ENCODE peak calls at places on chromosomes 12 and 14, in five cellular contexts. O is Peyer's patch, T is adrenal gland, Y is A549, U is IMR-90. N is an unnamed sample.

GRCh38 chr14:59728294-59728693 is 142.3 kb downstream of the RTN1 start:
- DNase-seq in U (no peak), Y (no peak), O (no peak), T (no peak), N (no peak)

GRCh38 chr12:81252228-81252627 is 174.3 kb downstream of the ACSS3 start:
- DNase-seq in T (no peak), U (no peak), Y (no peak), O (no peak), N (no peak)

GRCh38 chr14:73143617-73144016 is 7.3 kb downstream of the PSEN1 start:
- DNase-seq in O (no peak), Y (no peak), U (no peak), T (no peak), N (no peak)

GRCh38 chr12:51472984-51473383 is 48.4 kb downstream of the SLC4A8 start:
- DNase-seq in T (no peak), Y (no peak), U (no peak), O (no peak), N (no peak)

GRCh38 chr12:105336411-105336810 is 5.9 kb downstream of the C12orf75 start:
- DNase-seq in O (no peak), Y (no peak), U (peak; percentile 26), T (no peak), N (no peak)

GRCh38 chr12:77202457-77203060 is 137.2 kb upstream of the E2F7 start:
- DNase-seq in T (no peak), U (no peak), Y (no peak), O (no peak), N (no peak)

GRCh38 chr14:36657409-36658090 is 4.1 kb upstream of the PAX9 start:
- DNase-seq in O (peak; percentile 49), Y (no peak), T (no peak), U (no peak), N (no peak)

GRCh38 chr14:97456958-97457357 is 659.8 kb downstream of the VRK1 start:
- DNase-seq in Y (no peak), U (no peak), T (no peak), O (no peak), N (no peak)

GRCh38 chr12:51812871-51813270 is 35.6 kb downstream of the FIGNL2 start:
- DNase-seq in Y (no peak), T (no peak), U (no peak), O (no peak), N (no peak)

GRCh38 chr12:104549820-104550480 is 93.2 kb downstream of the CHST11 start:
- DNase-seq in U (peak; percentile 29), O (no peak), T (no peak), Y (peak; percentile 15), N (no peak)

GRCh38 chr14:67426161-67426560 is 14.2 kb upstream of the PLEK2 start:
- DNase-seq in T (no peak), U (no peak), O (peak; percentile 24), Y (no peak), N (no peak)

GRCh38 chr12:56476972-56477432 is 8.6 kb downstream of the SPRYD4 start:
- DNase-seq in U (no peak), T (no peak), O (no peak), Y (no peak), N (no peak)

GRCh38 chr12:17992002-17992656 is 97.9 kb downstream of the RERGL start:
- DNase-seq in Y (peak; percentile 3), U (peak; percentile 7), O (no peak), T (peak; percentile 30), N (no peak)

GRCh38 chr12:75878382-75878720 is 153.2 kb downstream of the PHLDA1 start:
- DNase-seq in U (peak; percentile 93), Y (no peak), T (peak; percentile 44), O (no peak), N (no peak)

GRCh38 chr12:12159988-12160387 is 89.2 kb downstream of the BCL2L14 start:
- DNase-seq in T (no peak), O (no peak), U (peak; percentile 53), Y (no peak), N (no peak)

GRCh38 chr12:113940357-113940756 is 25.8 kb downstream of the RBM19 start:
- DNase-seq in U (no peak), O (no peak), Y (no peak), T (no peak), N (no peak)

GRCh38 chr12:7374423-7375144 is 69.4 kb downstream of the CD163L1 start:
- DNase-seq in U (peak; percentile 6), T (peak; percentile 48), Y (peak; percentile 56), O (no peak), N (peak; percentile 42)

GRCh38 chr14:90715993-90716392 is 100.2 kb downstream of the TTC7B start:
- DNase-seq in U (no peak), O (no peak), T (no peak), Y (no peak), N (no peak)

GRCh38 chr12:69837191-69838085 is 12.4 kb downstream of the MYRFL start:
- DNase-seq in U (no peak), O (no peak), T (no peak), Y (no peak), N (no peak)

GRCh38 chr14:51846631-51847488 is 13.6 kb upstream of the GNG2 start:
- DNase-seq in O (no peak), T (peak; percentile 71), U (peak; percentile 53), Y (no peak), N (peak; percentile 67)

GRCh38 chr14:51847489-51847796 is 13.0 kb upstream of the GNG2 start:
- DNase-seq in U (no peak), T (no peak), Y (no peak), O (no peak), N (no peak)

GRCh38 chr14:51848120-51848519 is 12.3 kb upstream of the GNG2 start:
- DNase-seq in U (no peak), O (no peak), T (no peak), Y (no peak), N (no peak)

GRCh38 chr14:51844482-51844881 is 15.9 kb upstream of the GNG2 start:
- DNase-seq in U (no peak), O (no peak), Y (no peak), T (no peak), N (no peak)

DNA sequence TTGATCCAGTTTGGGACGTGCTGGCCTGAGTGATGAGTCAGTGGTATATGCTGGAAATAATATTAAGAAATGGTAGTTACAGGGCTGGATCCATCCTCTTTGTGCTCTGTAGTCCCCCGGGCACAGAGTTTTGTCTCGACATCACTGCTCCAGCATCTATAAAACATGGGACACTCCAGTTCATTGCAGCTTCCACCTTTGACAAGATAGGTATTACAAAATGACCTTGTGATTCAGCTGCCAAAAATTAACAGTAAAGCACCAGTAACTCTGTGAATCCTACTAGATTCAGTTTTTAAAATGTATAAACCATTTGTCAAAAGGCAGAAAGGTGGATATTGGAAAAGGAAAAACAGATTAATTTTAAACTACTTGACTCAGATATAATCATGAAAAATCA is 14.6 kb upstream of the GNG2 start:
- DNase-seq in Y (no peak), T (no peak), O (no peak), U (no peak), N (no peak)
- TF ChIP-seq POLR2A in Y (no peak), T (no peak), O (no peak), U (no peak), N (no peak)

GRCh38 chr12:24964342-24964741 is 15.4 kb upstream of the BCAT1 start:
- DNase-seq in O (no peak), T (no peak), U (no peak), Y (no peak), N (no peak)

GRCh38 chr12:24955389-24955788 is 6.5 kb upstream of the BCAT1 start:
- DNase-seq in Y (no peak), O (no peak), T (no peak), U (no peak), N (no peak)

GRCh38 chr12:24955853-24956252 is 7.0 kb upstream of the BCAT1 start:
- DNase-seq in O (no peak), U (no peak), T (no peak), Y (no peak), N (no peak)

DNA sequence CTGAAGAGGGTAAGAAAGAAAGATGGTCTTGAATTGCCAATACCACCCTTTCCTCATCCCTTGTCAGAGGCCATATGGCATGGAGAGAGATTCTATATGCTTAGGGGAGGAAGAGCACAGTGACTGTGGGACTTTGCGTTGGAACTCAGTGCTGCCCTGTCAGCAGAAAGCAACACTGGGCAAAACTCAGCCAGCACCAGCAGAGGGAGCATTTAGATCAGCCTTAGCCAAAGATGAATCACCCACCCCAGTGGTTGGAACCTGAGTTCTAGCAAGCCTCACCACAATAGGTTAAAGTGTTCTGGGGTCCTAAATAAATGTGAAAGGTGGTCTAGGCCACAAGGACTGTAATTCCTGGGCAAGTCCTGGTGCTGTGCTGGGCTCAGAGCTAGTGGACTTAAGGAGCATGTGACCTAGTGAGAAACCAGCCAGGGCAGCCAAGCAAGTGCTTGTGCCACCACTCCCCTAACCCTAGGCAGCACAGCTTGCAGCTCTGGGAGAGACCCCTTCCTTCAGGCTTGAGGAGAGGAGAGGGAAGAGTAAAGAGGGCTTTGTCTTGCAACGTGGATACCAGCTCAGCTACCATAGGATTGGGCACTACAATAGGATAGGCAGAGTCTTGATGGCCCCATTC is 11.4 kb upstream of the BCAT1 start:
- DNase-seq in U (peak; percentile 72), O (no peak), Y (peak; percentile 15), T (peak; percentile 43), N (peak; percentile 20)
- TF ChIP-seq CTCF in U (peak; percentile 82), O (no peak), Y (peak; percentile 47), T (peak; percentile 44), N (peak; percentile 8)

DNA sequence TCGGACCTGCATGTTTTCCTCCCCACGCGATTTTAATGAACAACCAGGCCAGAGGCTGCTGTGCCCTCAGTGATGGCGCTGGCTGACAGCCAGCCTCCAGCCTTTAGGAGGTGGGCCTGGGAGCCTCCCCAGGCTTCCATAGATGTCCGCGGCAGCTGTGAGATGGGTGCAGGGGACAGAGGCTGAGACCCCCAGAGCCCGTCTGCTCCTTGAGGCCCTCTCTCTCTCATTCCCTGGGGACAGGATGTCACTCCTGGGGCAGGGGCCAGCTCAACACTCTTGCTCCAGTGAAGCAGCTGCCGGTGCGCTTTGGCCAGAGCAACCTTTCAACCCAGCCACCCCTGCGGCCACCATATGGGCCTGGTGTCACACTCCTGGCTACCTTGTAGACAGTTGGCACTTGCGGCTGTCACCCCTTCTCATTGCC is 24.8 kb downstream of the MVK start:
- DNase-seq in Y (no peak), U (no peak), T (no peak), O (no peak), N (no peak)
- H3K27ac ChIP-seq in Y (no peak overlapping the region), U (no peak overlapping the region), T (no peak overlapping the region), O (no peak overlapping the region), N (no peak overlapping the region)

DNA sequence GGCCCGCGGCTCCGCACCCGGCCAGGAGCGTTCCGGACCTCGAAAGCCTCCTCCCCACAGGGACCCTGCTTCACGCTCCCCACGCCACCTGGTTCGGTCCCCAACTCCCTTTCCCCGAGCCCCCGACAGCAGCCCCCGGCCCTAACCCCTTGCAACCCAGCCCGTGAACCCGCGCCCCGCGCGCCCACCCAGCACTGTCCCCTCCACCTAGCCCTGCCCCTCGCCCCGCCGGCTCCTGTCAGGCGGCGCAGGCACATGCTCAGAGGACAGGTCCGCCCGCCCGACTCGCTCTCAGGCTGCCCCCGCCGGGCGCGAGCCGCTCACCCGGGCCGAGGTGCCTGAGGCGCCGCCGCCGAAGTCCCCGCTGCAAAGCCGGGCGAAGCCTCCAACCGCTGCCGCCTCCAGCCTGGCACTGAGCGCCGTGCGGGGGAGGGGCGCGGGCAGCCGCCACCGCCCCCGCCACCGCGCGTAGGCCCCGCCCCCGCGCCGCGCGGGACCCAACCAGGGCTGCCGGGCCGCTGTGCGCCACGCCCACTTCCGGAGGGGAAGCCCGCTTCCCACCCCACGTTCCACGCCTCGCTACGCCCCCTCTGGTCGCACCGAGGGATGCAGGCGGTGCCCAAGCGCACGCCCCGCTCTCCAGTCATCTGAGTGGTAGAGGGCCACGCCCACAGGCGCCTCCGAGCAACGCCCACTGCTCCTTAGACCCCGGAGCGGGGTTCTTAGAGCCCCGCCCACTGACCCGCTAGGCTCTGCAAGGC is at the start of gene CORO1C:
- DNase-seq in T (peak; percentile 98), U (peak; percentile 93), O (peak; percentile 99), Y (peak; percentile 89), N (peak; percentile 99)
- TF ChIP-seq POLR2A in T (peak; percentile 97), U (peak; percentile 96), O (peak; percentile 95), Y (peak; percentile 74), N (peak; percentile 81)

N was measured in transverse colon.